ENCODE peak calls at places on chromosomes 2 and 18, in four cellular contexts. One of them, this sample, is unnamed.
A peak's percentile ranks its signal among the peaks of the same experiment; 100 is the strongest.

GRCh38 chr2:205706769-205707375 is 24.6 kb downstream of the NRP2 start:
- DNase-seq in AG10803: peak; percentile 86
- DNase-seq in activated T-helper 9 cell treated with anti-CD3 and anti-CD28 coated beads, Interleukin-2, amount 50 U/mL, for 16 hours: no peak
- DNase-seq in NCI-H774: no peak
- DNase-seq in this sample: peak; percentile 78

GRCh38 chr2:148642891-148643416 is 1.6 kb upstream of the EPC2 start:
- DNase-seq in AG10803: no peak
- DNase-seq in activated T-helper 9 cell treated with anti-CD3 and anti-CD28 coated beads, Interleukin-2, amount 50 U/mL, for 16 hours: no peak
- DNase-seq in NCI-H774: no peak
- DNase-seq in this sample: no peak

GRCh38 chr2:140905078-140905781 is 1225.6 kb downstream of the LRP1B start:
- DNase-seq in AG10803: no peak
- DNase-seq in activated T-helper 9 cell treated with anti-CD3 and anti-CD28 coated beads, Interleukin-2, amount 50 U/mL, for 16 hours: no peak
- DNase-seq in NCI-H774: no peak
- DNase-seq in this sample: no peak

GRCh38 chr2:105895995-105896764 is 151.5 kb downstream of the NCK2 start:
- DNase-seq in AG10803: no peak
- DNase-seq in NCI-H774: no peak
- DNase-seq in activated T-helper 9 cell treated with anti-CD3 and anti-CD28 coated beads, Interleukin-2, amount 50 U/mL, for 16 hours: no peak
- DNase-seq in this sample: no peak

GRCh38 chr2:203469554-203469953 is 65.5 kb downstream of the RAPH1 start:
- DNase-seq in activated T-helper 9 cell treated with anti-CD3 and anti-CD28 coated beads, Interleukin-2, amount 50 U/mL, for 16 hours: no peak
- DNase-seq in AG10803: no peak
- DNase-seq in NCI-H774: no peak
- DNase-seq in this sample: no peak

GRCh38 chr18:10213526-10213925 is 240.9 kb upstream of the APCDD1 start:
- DNase-seq in AG10803: peak; percentile 63
- DNase-seq in NCI-H774: peak; percentile 41
- DNase-seq in activated T-helper 9 cell treated with anti-CD3 and anti-CD28 coated beads, Interleukin-2, amount 50 U/mL, for 16 hours: no peak
- DNase-seq in this sample: peak; percentile 35

GRCh38 chr2:37324536-37324785 is 172 bp downstream of the PRKD3 start:
- DNase-seq in AG10803: peak; percentile 73
- DNase-seq in activated T-helper 9 cell treated with anti-CD3 and anti-CD28 coated beads, Interleukin-2, amount 50 U/mL, for 16 hours: no peak
- DNase-seq in NCI-H774: no peak
- DNase-seq in this sample: no peak

GRCh38 chr2:223537669-223538601 is 64.2 kb downstream of the SCG2 start:
- DNase-seq in AG10803: no peak
- DNase-seq in activated T-helper 9 cell treated with anti-CD3 and anti-CD28 coated beads, Interleukin-2, amount 50 U/mL, for 16 hours: no peak
- DNase-seq in NCI-H774: peak; percentile 69
- DNase-seq in this sample: no peak

GRCh38 chr2:43612944-43613343 is 17.1 kb upstream of the THADA start:
- DNase-seq in activated T-helper 9 cell treated with anti-CD3 and anti-CD28 coated beads, Interleukin-2, amount 50 U/mL, for 16 hours: no peak
- DNase-seq in AG10803: no peak
- DNase-seq in NCI-H774: no peak
- DNase-seq in this sample: no peak

GRCh38 chr2:172246649-172247048 is 143.9 kb upstream of the DLX2 start:
- DNase-seq in activated T-helper 9 cell treated with anti-CD3 and anti-CD28 coated beads, Interleukin-2, amount 50 U/mL, for 16 hours: no peak
- DNase-seq in AG10803: no peak
- DNase-seq in NCI-H774: peak; percentile 35
- DNase-seq in this sample: no peak

GRCh38 chr2:152161598-152161997 is 14.0 kb downstream of the STAM2 start:
- DNase-seq in AG10803: no peak
- DNase-seq in activated T-helper 9 cell treated with anti-CD3 and anti-CD28 coated beads, Interleukin-2, amount 50 U/mL, for 16 hours: no peak
- DNase-seq in NCI-H774: no peak
- DNase-seq in this sample: no peak

GRCh38 chr2:142008135-142008744 is 122.6 kb downstream of the LRP1B start:
- DNase-seq in NCI-H774: no peak
- DNase-seq in activated T-helper 9 cell treated with anti-CD3 and anti-CD28 coated beads, Interleukin-2, amount 50 U/mL, for 16 hours: no peak
- DNase-seq in AG10803: peak; percentile 25
- DNase-seq in this sample: peak; percentile 17

GRCh38 chr2:140851258-140851657 is 1279.6 kb downstream of the LRP1B start:
- DNase-seq in activated T-helper 9 cell treated with anti-CD3 and anti-CD28 coated beads, Interleukin-2, amount 50 U/mL, for 16 hours: no peak
- DNase-seq in NCI-H774: no peak
- DNase-seq in AG10803: no peak
- DNase-seq in this sample: no peak

GRCh38 chr2:14256890-14257289 is 375.6 kb upstream of the LRATD1 start:
- DNase-seq in AG10803: peak; percentile 45
- DNase-seq in NCI-H774: no peak
- DNase-seq in activated T-helper 9 cell treated with anti-CD3 and anti-CD28 coated beads, Interleukin-2, amount 50 U/mL, for 16 hours: no peak
- DNase-seq in this sample: peak; percentile 14

GRCh38 chr2:8872821-8873432 is 35.5 kb upstream of the KIDINS220 start:
- DNase-seq in AG10803: peak; percentile 70
- DNase-seq in NCI-H774: peak; percentile 39
- DNase-seq in activated T-helper 9 cell treated with anti-CD3 and anti-CD28 coated beads, Interleukin-2, amount 50 U/mL, for 16 hours: no peak
- DNase-seq in this sample: peak; percentile 54

GRCh38 chr18:63741769-63742168 is 33.4 kb upstream of the SERPINB7 start:
- DNase-seq in activated T-helper 9 cell treated with anti-CD3 and anti-CD28 coated beads, Interleukin-2, amount 50 U/mL, for 16 hours: no peak
- DNase-seq in NCI-H774: no peak
- DNase-seq in AG10803: peak; percentile 61
- DNase-seq in this sample: peak; percentile 48

GRCh38 chr18:59150236-59150635 is 10.6 kb downstream of the SEC11C start:
- DNase-seq in NCI-H774: no peak
- DNase-seq in activated T-helper 9 cell treated with anti-CD3 and anti-CD28 coated beads, Interleukin-2, amount 50 U/mL, for 16 hours: no peak
- DNase-seq in AG10803: no peak
- DNase-seq in this sample: no peak

GRCh38 chr2:11022064-11022463 is 110.3 kb downstream of the KCNF1 start:
- DNase-seq in AG10803: no peak
- DNase-seq in NCI-H774: no peak
- DNase-seq in activated T-helper 9 cell treated with anti-CD3 and anti-CD28 coated beads, Interleukin-2, amount 50 U/mL, for 16 hours: no peak
- DNase-seq in this sample: no peak

GRCh38 chr2:127080941-127081769 is 25.8 kb downstream of the BIN1 start:
- DNase-seq in NCI-H774: no peak
- DNase-seq in AG10803: no peak
- DNase-seq in activated T-helper 9 cell treated with anti-CD3 and anti-CD28 coated beads, Interleukin-2, amount 50 U/mL, for 16 hours: peak; percentile 40
- DNase-seq in this sample: no peak

GRCh38 chr2:124161542-124161941 is 136.5 kb downstream of the CNTNAP5 start:
- DNase-seq in NCI-H774: no peak
- DNase-seq in activated T-helper 9 cell treated with anti-CD3 and anti-CD28 coated beads, Interleukin-2, amount 50 U/mL, for 16 hours: no peak
- DNase-seq in AG10803: no peak
- DNase-seq in this sample: no peak

GRCh38 chr2:16218651-16219050 is 278.3 kb downstream of the MYCN start:
- DNase-seq in AG10803: no peak
- DNase-seq in NCI-H774: no peak
- DNase-seq in activated T-helper 9 cell treated with anti-CD3 and anti-CD28 coated beads, Interleukin-2, amount 50 U/mL, for 16 hours: no peak
- DNase-seq in this sample: no peak

This sample was measured in AG08395.